ENCODE peak calls at places on chromosome 6, in four cellular contexts. A is NCI-H510A, N is A172, P is thyroid gland. W is an unnamed sample.

GRCh38 chr6:122833229-122833556 is 44.1 kb downstream of the SMPDL3A start:
- DNase-seq in N (no peak), A (no peak), P (no peak), W (peak)

GRCh38 chr6:41724638-41725501 is 10.5 kb downstream of the TFEB start:
- DNase-seq in N (no peak), P (no peak), A (no peak), W (no peak)

GRCh38 chr6:21750479-21751018 is 157.0 kb downstream of the SOX4 start:
- DNase-seq in A (no peak), P (no peak), N (no peak), W (no peak)

GRCh38 chr6:149990672-149991402 is 27.1 kb downstream of the ULBP1 start:
- DNase-seq in N (no peak), A (no peak), P (no peak), W (peak)

GRCh38 chr6:111658445-111659154 is 52.9 kb upstream of the TRAF3IP2 start:
- DNase-seq in A (no peak), P (peak), N (no peak), W (no peak)

GRCh38 chr6:2476376-2476775 is 231.0 kb upstream of the GMDS start:
- DNase-seq in N (peak), A (no peak), P (peak), W (no peak)

GRCh38 chr6:118207947-118208346 is 300.9 kb downstream of the SLC35F1 start:
- DNase-seq in P (no peak), N (no peak), A (peak), W (no peak)

GRCh38 chr6:155221086-155221485 is 42.7 kb upstream of the CLDN20 start:
- DNase-seq in P (no peak), A (no peak), N (peak), W (no peak)

GRCh38 chr6:155604991-155605390 is 149.4 kb upstream of the NOX3 start:
- DNase-seq in P (no peak), A (no peak), N (peak), W (no peak)

GRCh38 chr6:6918216-6918983 is 189.4 kb upstream of the RREB1 start:
- DNase-seq in N (peak), A (no peak), P (no peak), W (peak)

GRCh38 chr6:166005401-166005845 is 162.2 kb downstream of the TBXT start:
- DNase-seq in P (peak), A (no peak), N (no peak), W (peak)

GRCh38 chr6:15254074-15254975 is 8.5 kb downstream of the JARID2 start:
- DNase-seq in P (peak), N (no peak), A (no peak), W (peak)

GRCh38 chr6:155152211-155153076 is 111.4 kb upstream of the CLDN20 start:
- DNase-seq in P (no peak), A (no peak), N (no peak), W (no peak)

GRCh38 chr6:39934060-39934757 is at the start of gene MOCS1:
- DNase-seq in N (peak), A (peak), P (peak), W (peak)

GRCh38 chr6:139494376-139495025 is 120.1 kb upstream of the CITED2 start:
- DNase-seq in N (no peak), P (no peak), A (no peak), W (no peak)

GRCh38 chr6:150492507-150492906 is 107.2 kb upstream of the PLEKHG1 start:
- DNase-seq in P (no peak), A (no peak), N (peak), W (peak)

GRCh38 chr6:166901626-166902025 is 54.7 kb downstream of the RNASET2 start:
- DNase-seq in N (no peak), P (no peak), A (no peak), W (no peak)

GRCh38 chr6:135126034-135126433 is 55.1 kb upstream of the MYB start:
- DNase-seq in A (no peak), N (no peak), P (no peak), W (no peak)

GRCh38 chr6:135906542-135906941 is 55.0 kb downstream of the PDE7B start:
- DNase-seq in A (no peak), N (peak), P (no peak), W (peak)

GRCh38 chr6:75600694-75601265 is 900 bp upstream of the SENP6 start:
- DNase-seq in A (no peak), N (no peak), P (no peak), W (no peak)

GRCh38 chr6:10310826-10311225 is 104.0 kb downstream of the TFAP2A start:
- DNase-seq in N (peak), P (no peak), A (no peak), W (no peak)

GRCh38 chr6:80605165-80605989 is 498.9 kb downstream of the BCKDHB start:
- DNase-seq in N (peak), P (no peak), A (peak), W (peak)

GRCh38 chr6:169513478-169514193 is 188.2 kb downstream of the WDR27 start:
- DNase-seq in P (no peak), A (no peak), N (no peak), W (no peak)